ENCODE peak calls at places on chromosome X, in five cellular contexts. C is hypothalamus; S is fibroblast of mammary gland; D is HT1080; M is CD4-positive, alpha-beta T cell. J is an unnamed sample.

GRCh38 chrX:87578978-87579377 is 61.4 kb downstream of the KLHL4 start:
- DNase-seq in D (no peak), C (no peak), M (no peak), S (peak; percentile 5), J (no peak)

GRCh38 chrX:112668476-112669404 is 11.0 kb downstream of the LHFPL1 start:
- DNase-seq in M (no peak), S (no peak), D (no peak), C (no peak), J (no peak)

GRCh38 chrX:104347860-104348259 is 93.1 kb upstream of the ESX1 start:
- DNase-seq in M (no peak), D (no peak), C (no peak), S (peak; percentile 74), J (no peak)

GRCh38 chrX:136032370-136032769 is 47.1 kb downstream of the SLC9A6 start:
- DNase-seq in C (no peak), S (no peak), D (no peak), M (no peak), J (no peak)

GRCh38 chrX:120746153-120746552 is 116.3 kb upstream of the C1GALT1C1 start:
- DNase-seq in C (no peak), M (no peak), D (no peak), S (no peak), J (no peak)

GRCh38 chrX:43949669-43950068 is 23.5 kb downstream of the NDP start:
- DNase-seq in D (peak; percentile 24), S (no peak), M (peak; percentile 9), C (peak; percentile 54), J (peak; percentile 63)

GRCh38 chrX:2391869-2392606 is 108.7 kb downstream of the DHRSX start:
- DNase-seq in M (no peak), D (peak; percentile 98), C (no peak), S (peak; percentile 80), J (peak; percentile 61)

GRCh38 chrX:137930562-137930961 is 364.6 kb downstream of the ZIC3 start:
- DNase-seq in M (no peak), D (no peak), S (no peak), C (no peak), J (no peak)

GRCh38 chrX:124097116-124097515 is 135.6 kb downstream of the STAG2 start:
- DNase-seq in D (no peak), C (no peak), M (no peak), S (no peak), J (no peak)

GRCh38 chrX:129934952-129935351 is 29.0 kb downstream of the UTP14A start:
- DNase-seq in D (no peak), M (no peak), C (no peak), S (no peak), J (no peak)

GRCh38 chrX:120213438-120214265 is 37.0 kb upstream of the ZBTB33 start:
- DNase-seq in M (peak; percentile 28), D (peak; percentile 43), S (peak; percentile 64), C (peak; percentile 33), J (peak; percentile 63)

GRCh38 chrX:115058276-115058675 is 40.9 kb upstream of the IL13RA2 start:
- DNase-seq in S (peak; percentile 94), D (peak; percentile 58), C (no peak), M (no peak), J (no peak)

GRCh38 chrX:71976753-71977152 is 66.1 kb downstream of the NHSL2 start:
- DNase-seq in C (no peak), D (peak; percentile 43), S (peak; percentile 22), M (no peak), J (no peak)

GRCh38 chrX:81195712-81196111 is 6.0 kb downstream of the HMGN5 start:
- DNase-seq in D (peak; percentile 46), C (peak; percentile 41), M (peak; percentile 42), S (peak; percentile 63), J (peak; percentile 45)

GRCh38 chrX:154598656-154599055 is 13.7 kb downstream of the CTAG1A start:
- DNase-seq in C (no peak), M (no peak), S (no peak), D (no peak), J (no peak)

GRCh38 chrX:17375631-17376380 is 806 bp downstream of the NHS start:
- DNase-seq in D (peak; percentile 2), C (no peak), S (peak; percentile 20), M (no peak), J (peak; percentile 38)

GRCh38 chrX:119981286-119982070 is 37.9 kb upstream of the NKAP start:
- DNase-seq in M (no peak), C (no peak), S (peak; percentile 48), D (peak; percentile 3), J (peak; percentile 36)

GRCh38 chrX:106168107-106168506 is at the start of gene PWWP3B:
- DNase-seq in M (no peak), S (peak; percentile 37), C (peak; percentile 5), D (peak; percentile 34), J (peak; percentile 36)

GRCh38 chrX:147978931-147979330 is 2.2 kb upstream of the FMR1NB start:
- DNase-seq in S (no peak), D (peak; percentile 56), C (no peak), M (no peak), J (no peak)

GRCh38 chrX:5051831-5052491 is 1176.7 kb downstream of the NLGN4X start:
- DNase-seq in C (peak; percentile 2), S (peak; percentile 47), D (peak; percentile 96), M (no peak), J (no peak)

GRCh38 chrX:116490091-116490490 is 27.3 kb upstream of the CT83 start:
- DNase-seq in M (no peak), D (no peak), S (peak; percentile 8), C (no peak), J (no peak)

GRCh38 chrX:7086384-7086783 is 61.1 kb upstream of the STS start:
- DNase-seq in M (no peak), C (no peak), S (no peak), D (no peak), J (no peak)

GRCh38 chrX:39063037-39063436 is 261.8 kb downstream of the MID1IP1 start:
- DNase-seq in C (no peak), D (no peak), M (no peak), S (peak; percentile 5), J (no peak)

GRCh38 chrX:93422693-93423092 is 250.7 kb downstream of the NAP1L3 start:
- DNase-seq in D (peak; percentile 19), C (no peak), S (peak; percentile 14), M (no peak), J (peak; percentile 10)

GRCh38 chrX:153726286-153727107 is 1.8 kb downstream of the ABCD1 start:
- DNase-seq in C (peak; percentile 67), S (peak; percentile 64), M (peak; percentile 27), D (no peak), J (peak; percentile 82)

GRCh38 chrX:134025986-134026731 is 40.8 kb upstream of the GPC3 start:
- DNase-seq in M (no peak), C (no peak), S (no peak), D (no peak), J (peak; percentile 11)

GRCh38 chrX:54181196-54181953 is 1.7 kb downstream of the FAM120C start:
- DNase-seq in C (no peak), S (peak; percentile 16), D (peak; percentile 71), M (no peak), J (no peak)

J was measured in WTC11.